ENCODE peak calls at places on chromosomes 12 and 14, in five cellular contexts. One of them, this sample, is unnamed.

GRCh38 chr12:69894800-69895199 is 69.8 kb downstream of the MYRFL start:
- DNase-seq in ELR: no peak
- DNase-seq in CD8-positive, alpha-beta T cell: no peak
- DNase-seq in NCI-H2081: no peak
- DNase-seq in Calu3: no peak
- DNase-seq in this sample: no peak

GRCh38 chr12:51847830-51848727 is at the start of gene FIGNL2:
- DNase-seq in ELR: peak; percentile 30
- DNase-seq in CD8-positive, alpha-beta T cell: no peak
- DNase-seq in NCI-H2081: no peak
- DNase-seq in Calu3: no peak
- DNase-seq in this sample: no peak

GRCh38 chr14:64753999-64754398 is 49.8 kb downstream of the PLEKHG3 start:
- DNase-seq in ELR: no peak
- DNase-seq in CD8-positive, alpha-beta T cell: no peak
- DNase-seq in NCI-H2081: no peak
- DNase-seq in Calu3: no peak
- DNase-seq in this sample: no peak

GRCh38 chr14:95023115-95023514 is 134.2 kb downstream of the DICER1 start:
- DNase-seq in ELR: no peak
- DNase-seq in CD8-positive, alpha-beta T cell: no peak
- DNase-seq in NCI-H2081: no peak
- DNase-seq in Calu3: no peak
- DNase-seq in this sample: no peak

GRCh38 chr14:91004987-91005386 is 55.5 kb downstream of the RPS6KA5 start:
- DNase-seq in ELR: no peak
- DNase-seq in CD8-positive, alpha-beta T cell: no peak
- DNase-seq in NCI-H2081: no peak
- DNase-seq in Calu3: no peak
- DNase-seq in this sample: no peak

GRCh38 chr12:91511795-91512420 is 329.3 kb upstream of the DCN start:
- DNase-seq in ELR: no peak
- DNase-seq in CD8-positive, alpha-beta T cell: no peak
- DNase-seq in NCI-H2081: no peak
- DNase-seq in Calu3: no peak
- DNase-seq in this sample: no peak

GRCh38 chr14:77184396-77185092 is 2.9 kb downstream of the TMEM63C start:
- DNase-seq in ELR: no peak
- DNase-seq in CD8-positive, alpha-beta T cell: no peak
- DNase-seq in NCI-H2081: peak; percentile 47
- DNase-seq in Calu3: no peak
- DNase-seq in this sample: no peak

GRCh38 chr12:87690236-87690810 is 338.9 kb downstream of the C12orf50 start:
- DNase-seq in ELR: peak; percentile 57
- DNase-seq in CD8-positive, alpha-beta T cell: no peak
- DNase-seq in NCI-H2081: no peak
- DNase-seq in Calu3: no peak
- DNase-seq in this sample: no peak

GRCh38 chr12:28933864-28934527 is 215.1 kb upstream of the FAR2 start:
- DNase-seq in ELR: no peak
- DNase-seq in CD8-positive, alpha-beta T cell: no peak
- DNase-seq in NCI-H2081: no peak
- DNase-seq in Calu3: no peak
- DNase-seq in this sample: no peak

GRCh38 chr14:85534435-85534834 is 4.5 kb downstream of the FLRT2 start:
- DNase-seq in ELR: peak; percentile 53
- DNase-seq in CD8-positive, alpha-beta T cell: no peak
- DNase-seq in NCI-H2081: no peak
- DNase-seq in Calu3: no peak
- DNase-seq in this sample: no peak

GRCh38 chr14:77007975-77008421 is 20.5 kb downstream of the IRF2BPL start:
- DNase-seq in ELR: no peak
- DNase-seq in CD8-positive, alpha-beta T cell: no peak
- DNase-seq in NCI-H2081: no peak
- DNase-seq in Calu3: peak; percentile 86
- DNase-seq in this sample: peak; percentile 91

GRCh38 chr12:108907861-108908302 is 28.0 kb downstream of the DAO start:
- DNase-seq in ELR: no peak
- DNase-seq in CD8-positive, alpha-beta T cell: no peak
- DNase-seq in NCI-H2081: no peak
- DNase-seq in Calu3: peak; percentile 8
- DNase-seq in this sample: no peak

GRCh38 chr14:47438650-47439140 is 236.7 kb downstream of the MDGA2 start:
- DNase-seq in ELR: no peak
- DNase-seq in CD8-positive, alpha-beta T cell: no peak
- DNase-seq in NCI-H2081: peak; percentile 1
- DNase-seq in Calu3: no peak
- DNase-seq in this sample: no peak

GRCh38 chr14:90553921-90554336 is 157.1 kb downstream of the CALM1 start:
- DNase-seq in ELR: no peak
- DNase-seq in CD8-positive, alpha-beta T cell: no peak
- DNase-seq in NCI-H2081: peak; percentile 44
- DNase-seq in Calu3: no peak
- DNase-seq in this sample: no peak

GRCh38 chr12:19967486-19967885 is 400.9 kb upstream of the PDE3A start:
- DNase-seq in ELR: peak; percentile 81
- DNase-seq in CD8-positive, alpha-beta T cell: no peak
- DNase-seq in NCI-H2081: peak; percentile 62
- DNase-seq in Calu3: peak; percentile 49
- DNase-seq in this sample: peak; percentile 48